ENCODE peak calls at places on chromosome 9, in nine cellular contexts. One of them, this sample, is unnamed.

GRCh38 chr9:137168575-137168906 is 1.3 kb downstream of the LRRC26 start:
- DNase-seq in esophagus squamous epithelium: no peak
- DNase-seq in ovary: no peak
- DNase-seq in HepG2: no peak
- DNase-seq in HCT116: no peak
- DNase-seq in adrenal gland: no peak
- DNase-seq in IMR-90: no peak
- DNase-seq in right lobe of liver: no peak
- DNase-seq in spleen: no peak
- DNase-seq in this sample: no peak

GRCh38 chr9:81814794-81815464 is 113.3 kb upstream of the SPATA31D4 start:
- DNase-seq in HCT116: no peak
- DNase-seq in esophagus squamous epithelium: no peak
- DNase-seq in ovary: no peak
- DNase-seq in IMR-90: no peak
- DNase-seq in HepG2: no peak
- DNase-seq in right lobe of liver: no peak
- DNase-seq in spleen: no peak
- DNase-seq in adrenal gland: no peak
- DNase-seq in this sample: no peak

GRCh38 chr9:124760719-124761118 is 10.4 kb downstream of the NR6A1 start:
- DNase-seq in ovary: no peak
- DNase-seq in HepG2: no peak
- DNase-seq in esophagus squamous epithelium: no peak
- DNase-seq in adrenal gland: no peak
- DNase-seq in spleen: no peak
- DNase-seq in right lobe of liver: no peak
- DNase-seq in HCT116: no peak
- DNase-seq in IMR-90: no peak
- DNase-seq in this sample: no peak

GRCh38 chr9:99076483-99077171 is 28.3 kb upstream of the TGFBR1 start:
- DNase-seq in IMR-90: no peak
- DNase-seq in right lobe of liver: no peak
- DNase-seq in adrenal gland: no peak
- DNase-seq in HCT116: no peak
- DNase-seq in ovary: no peak
- DNase-seq in spleen: peak
- DNase-seq in HepG2: no peak
- DNase-seq in esophagus squamous epithelium: no peak
- DNase-seq in this sample: no peak

GRCh38 chr9:88300556-88300955 is 87.7 kb upstream of the SPIN1 start:
- DNase-seq in right lobe of liver: no peak
- DNase-seq in ovary: no peak
- DNase-seq in IMR-90: no peak
- DNase-seq in esophagus squamous epithelium: no peak
- DNase-seq in spleen: peak
- DNase-seq in HepG2: no peak
- DNase-seq in HCT116: no peak
- DNase-seq in adrenal gland: no peak
- DNase-seq in this sample: no peak

GRCh38 chr9:110160163-110160562 is 47.8 kb downstream of the C9orf152 start:
- DNase-seq in IMR-90: peak
- DNase-seq in spleen: no peak
- DNase-seq in right lobe of liver: no peak
- DNase-seq in esophagus squamous epithelium: no peak
- DNase-seq in HCT116: no peak
- DNase-seq in HepG2: no peak
- DNase-seq in ovary: no peak
- DNase-seq in adrenal gland: no peak
- DNase-seq in this sample: no peak

GRCh38 chr9:95725045-95725444 is 150.4 kb upstream of the ERCC6L2 start:
- DNase-seq in ovary: no peak
- DNase-seq in esophagus squamous epithelium: no peak
- DNase-seq in adrenal gland: no peak
- DNase-seq in right lobe of liver: no peak
- DNase-seq in HepG2: peak
- DNase-seq in IMR-90: no peak
- DNase-seq in HCT116: no peak
- DNase-seq in spleen: no peak
- DNase-seq in this sample: no peak

GRCh38 chr9:655875-656274 is 185.6 kb upstream of the DMRT1 start:
- DNase-seq in HCT116: no peak
- DNase-seq in right lobe of liver: peak
- DNase-seq in HepG2: no peak
- DNase-seq in ovary: peak
- DNase-seq in IMR-90: no peak
- DNase-seq in esophagus squamous epithelium: no peak
- DNase-seq in adrenal gland: peak
- DNase-seq in spleen: no peak
- DNase-seq in this sample: peak

GRCh38 chr9:108956627-108957026 is 22.4 kb downstream of the ABITRAM start:
- DNase-seq in HCT116: no peak
- DNase-seq in adrenal gland: no peak
- DNase-seq in ovary: no peak
- DNase-seq in IMR-90: no peak
- DNase-seq in right lobe of liver: no peak
- DNase-seq in HepG2: no peak
- DNase-seq in esophagus squamous epithelium: no peak
- DNase-seq in spleen: no peak
- DNase-seq in this sample: no peak

GRCh38 chr9:91100878-91101450 is 260.8 kb downstream of the AUH start:
- DNase-seq in ovary: peak
- DNase-seq in adrenal gland: no peak
- DNase-seq in esophagus squamous epithelium: no peak
- DNase-seq in IMR-90: peak
- DNase-seq in HCT116: no peak
- DNase-seq in spleen: no peak
- DNase-seq in right lobe of liver: peak
- DNase-seq in HepG2: peak
- DNase-seq in this sample: peak

GRCh38 chr9:77019010-77019809 is at the start of gene FOXB2:
- DNase-seq in HCT116: no peak
- DNase-seq in ovary: no peak
- DNase-seq in esophagus squamous epithelium: no peak
- DNase-seq in spleen: no peak
- DNase-seq in IMR-90: no peak
- DNase-seq in adrenal gland: no peak
- DNase-seq in HepG2: no peak
- DNase-seq in right lobe of liver: no peak
- DNase-seq in this sample: no peak

GRCh38 chr9:122051401-122052346 is 41.4 kb downstream of the TTLL11 start:
- DNase-seq in adrenal gland: no peak
- DNase-seq in HCT116: no peak
- DNase-seq in spleen: no peak
- DNase-seq in ovary: no peak
- DNase-seq in HepG2: no peak
- DNase-seq in esophagus squamous epithelium: no peak
- DNase-seq in IMR-90: peak
- DNase-seq in right lobe of liver: no peak
- DNase-seq in this sample: no peak

GRCh38 chr9:111740739-111741138 is 54.0 kb downstream of the SHOC1 start:
- DNase-seq in HepG2: no peak
- DNase-seq in HCT116: no peak
- DNase-seq in ovary: no peak
- DNase-seq in esophagus squamous epithelium: no peak
- DNase-seq in right lobe of liver: no peak
- DNase-seq in spleen: no peak
- DNase-seq in adrenal gland: no peak
- DNase-seq in IMR-90: no peak
- DNase-seq in this sample: no peak

GRCh38 chr9:111744363-111744762 is 50.4 kb downstream of the SHOC1 start:
- DNase-seq in HCT116: no peak
- DNase-seq in spleen: no peak
- DNase-seq in IMR-90: no peak
- DNase-seq in right lobe of liver: no peak
- DNase-seq in HepG2: no peak
- DNase-seq in ovary: no peak
- DNase-seq in esophagus squamous epithelium: no peak
- DNase-seq in adrenal gland: no peak
- DNase-seq in this sample: no peak

DNA sequence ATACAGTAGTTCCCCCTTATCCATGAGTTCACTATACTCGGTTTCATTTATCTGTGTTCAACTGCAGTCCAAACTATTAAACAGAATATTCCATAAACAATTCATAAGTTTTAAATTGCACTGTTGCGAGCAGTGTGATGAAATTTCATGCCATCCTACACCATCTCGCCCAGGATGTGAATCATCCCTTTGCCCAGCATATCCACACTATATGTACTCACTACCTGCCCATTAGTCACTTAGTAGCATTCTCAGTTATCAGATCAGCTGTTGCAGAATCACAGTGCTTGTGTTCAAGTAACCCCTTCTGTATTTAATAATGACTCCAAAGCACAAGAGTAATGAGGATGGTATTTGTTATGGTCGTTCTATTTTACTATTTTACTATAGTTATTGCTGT is 51.5 kb downstream of the SHOC1 start:
- DNase-seq in IMR-90: peak
- DNase-seq in adrenal gland: no peak
- DNase-seq in spleen: no peak
- DNase-seq in HepG2: peak
- DNase-seq in esophagus squamous epithelium: no peak
- DNase-seq in ovary: no peak
- DNase-seq in right lobe of liver: no peak
- DNase-seq in HCT116: peak
- DNase-seq in this sample: no peak
- H3K4me3 ChIP-seq in IMR-90: no peak
- H3K4me3 ChIP-seq in adrenal gland: no peak
- H3K4me3 ChIP-seq in spleen: no peak
- H3K4me3 ChIP-seq in HepG2: no peak
- H3K4me3 ChIP-seq in esophagus squamous epithelium: no peak
- H3K4me3 ChIP-seq in ovary: no peak
- H3K4me3 ChIP-seq in right lobe of liver: no peak
- H3K4me3 ChIP-seq in HCT116: peak
- H3K4me3 ChIP-seq in this sample: no peak

DNA sequence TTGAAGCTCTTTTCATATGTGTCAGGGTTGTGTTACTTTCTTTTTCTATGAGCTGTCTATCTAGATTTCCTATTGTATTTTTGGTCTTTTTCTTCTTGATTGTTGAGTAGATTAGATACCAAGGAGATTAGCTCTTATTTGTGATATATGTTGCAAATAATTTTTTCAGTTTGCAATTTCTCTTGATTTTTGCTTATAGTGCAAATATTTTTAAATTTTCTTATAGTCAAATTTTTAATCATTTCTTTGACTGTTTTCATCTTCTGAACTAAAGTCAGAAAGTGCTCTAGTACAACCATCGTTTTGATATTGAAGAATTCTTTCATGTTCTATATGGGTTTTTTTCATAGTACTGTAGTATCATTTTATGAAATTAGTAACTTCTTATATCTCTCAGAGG is 193.7 kb downstream of the OSTF1 start:
- DNase-seq in esophagus squamous epithelium: no peak
- DNase-seq in HepG2: no peak
- DNase-seq in right lobe of liver: no peak
- DNase-seq in IMR-90: no peak
- DNase-seq in HCT116: no peak
- DNase-seq in adrenal gland: no peak
- DNase-seq in ovary: no peak
- DNase-seq in spleen: no peak
- DNase-seq in this sample: no peak
- TF ChIP-seq CTCF in esophagus squamous epithelium: no peak
- TF ChIP-seq CTCF in HepG2: no peak
- TF ChIP-seq CTCF in right lobe of liver: no peak
- TF ChIP-seq CTCF in IMR-90: no peak
- TF ChIP-seq CTCF in HCT116: no peak
- TF ChIP-seq CTCF in adrenal gland: no peak
- TF ChIP-seq CTCF in ovary: no peak
- TF ChIP-seq CTCF in spleen: no peak
- TF ChIP-seq CTCF in this sample: no peak

DNA sequence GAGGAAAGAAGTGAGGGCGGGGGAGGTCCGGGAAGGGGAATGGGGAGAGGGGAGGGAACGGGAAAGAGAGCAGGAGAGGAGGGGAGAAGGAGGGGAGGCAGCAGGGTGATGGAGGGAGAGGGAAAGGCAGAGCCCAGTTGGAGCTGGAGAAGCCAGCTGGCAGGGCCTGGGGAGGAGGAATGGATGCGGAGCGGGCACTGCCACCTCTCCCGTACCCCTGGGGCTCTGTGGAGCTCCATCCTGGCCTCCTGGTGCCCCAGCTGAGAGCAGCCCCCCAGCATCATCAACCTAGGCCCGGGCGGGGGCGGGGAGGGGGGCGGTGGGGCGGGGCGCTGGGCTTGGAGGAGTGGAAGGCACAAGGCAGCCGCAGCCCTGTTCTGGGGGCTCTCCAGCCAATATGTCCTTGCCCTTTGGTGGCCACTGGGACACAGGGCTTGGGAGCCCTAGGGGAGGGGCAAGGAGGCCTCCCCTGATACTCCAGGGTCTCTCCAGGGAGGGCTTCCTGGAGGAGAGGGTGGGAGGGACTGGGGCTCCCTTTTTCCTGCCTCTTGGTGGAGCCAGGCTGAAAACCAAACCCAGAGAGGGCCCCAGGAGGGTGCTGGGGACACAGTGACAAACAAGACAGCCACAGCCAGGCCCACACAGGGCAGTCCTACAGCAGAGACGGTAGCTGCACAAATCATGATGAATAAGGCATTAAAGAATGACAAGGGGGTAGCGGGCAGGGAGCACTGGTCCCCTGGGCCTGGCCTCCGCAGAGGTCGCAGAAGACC is 123.7 kb downstream of the C9orf50 start:
- DNase-seq in ovary: peak
- DNase-seq in HCT116: no peak
- DNase-seq in spleen: no peak
- DNase-seq in adrenal gland: peak
- DNase-seq in HepG2: no peak
- DNase-seq in IMR-90: no peak
- DNase-seq in right lobe of liver: peak
- DNase-seq in esophagus squamous epithelium: no peak
- DNase-seq in this sample: peak
- TF ChIP-seq POLR2A in ovary: no peak
- TF ChIP-seq POLR2A in HCT116: no peak
- TF ChIP-seq POLR2A in spleen: no peak
- TF ChIP-seq POLR2A in adrenal gland: no peak
- TF ChIP-seq POLR2A in HepG2: no peak
- TF ChIP-seq POLR2A in IMR-90: peak
- TF ChIP-seq POLR2A in right lobe of liver: no peak
- TF ChIP-seq POLR2A in esophagus squamous epithelium: no peak
- TF ChIP-seq POLR2A in this sample: no peak

GRCh38 chr9:71115448-71115975 is 5.9 kb downstream of the TRPM3 start:
- DNase-seq in esophagus squamous epithelium: no peak
- DNase-seq in adrenal gland: no peak
- DNase-seq in HCT116: no peak
- DNase-seq in IMR-90: no peak
- DNase-seq in spleen: no peak
- DNase-seq in right lobe of liver: no peak
- DNase-seq in HepG2: no peak
- DNase-seq in ovary: no peak
- DNase-seq in this sample: no peak

GRCh38 chr9:71121275-71122168 is at the start of gene TRPM3:
- DNase-seq in HCT116: no peak
- DNase-seq in esophagus squamous epithelium: no peak
- DNase-seq in HepG2: no peak
- DNase-seq in right lobe of liver: no peak
- DNase-seq in ovary: no peak
- DNase-seq in spleen: no peak
- DNase-seq in IMR-90: no peak
- DNase-seq in adrenal gland: no peak
- DNase-seq in this sample: no peak

GRCh38 chr9:71119746-71120145 is 1.7 kb downstream of the TRPM3 start:
- DNase-seq in IMR-90: no peak
- DNase-seq in ovary: no peak
- DNase-seq in HCT116: no peak
- DNase-seq in spleen: no peak
- DNase-seq in right lobe of liver: no peak
- DNase-seq in adrenal gland: no peak
- DNase-seq in esophagus squamous epithelium: no peak
- DNase-seq in HepG2: no peak
- DNase-seq in this sample: no peak

GRCh38 chr9:71120439-71121247 is 778 bp downstream of the TRPM3 start:
- DNase-seq in right lobe of liver: no peak
- DNase-seq in esophagus squamous epithelium: no peak
- DNase-seq in adrenal gland: no peak
- DNase-seq in ovary: no peak
- DNase-seq in HepG2: no peak
- DNase-seq in spleen: no peak
- DNase-seq in IMR-90: no peak
- DNase-seq in HCT116: no peak
- DNase-seq in this sample: no peak
- H3K4me3 ChIP-seq in right lobe of liver: no peak
- H3K4me3 ChIP-seq in esophagus squamous epithelium: no peak
- H3K4me3 ChIP-seq in adrenal gland: no peak
- H3K4me3 ChIP-seq in ovary: no peak
- H3K4me3 ChIP-seq in HepG2: no peak
- H3K4me3 ChIP-seq in spleen: no peak
- H3K4me3 ChIP-seq in IMR-90: no peak
- H3K4me3 ChIP-seq in HCT116: no peak
- H3K4me3 ChIP-seq in this sample: no peak